ENCODE peak calls at places on chromosome 15, in six cellular contexts. I is upper lobe of left lung, X is esophagus muscularis mucosa, R is K562, P is stomach, Y is spleen. Z is an unnamed sample.

GRCh38 chr15:32887090-32887489 is 169.3 kb downstream of the GREM1 start:
- DNase-seq in Y (no peak), P (no peak), R (no peak), I (no peak), X (no peak), Z (no peak)

GRCh38 chr15:81304226-81304625 is 19.7 kb downstream of the STARD5 start:
- DNase-seq in P (no peak), X (no peak), I (no peak), Y (no peak), R (no peak), Z (no peak)

GRCh38 chr15:33908396-33908795 is 59.9 kb upstream of the CHRM5 start:
- DNase-seq in X (no peak), R (no peak), I (no peak), Y (no peak), P (no peak), Z (no peak)

GRCh38 chr15:47820047-47820779 is 102.9 kb downstream of the SEMA6D start:
- DNase-seq in X (no peak), Y (no peak), P (no peak), I (no peak), R (no peak), Z (no peak)

GRCh38 chr15:67765706-67766105 is 59.6 kb upstream of the SKOR1 start:
- DNase-seq in Y (no peak), I (no peak), R (no peak), P (no peak), X (no peak), Z (no peak)

GRCh38 chr15:32909431-32909830 is 191.6 kb downstream of the GREM1 start:
- DNase-seq in R (no peak), Y (no peak), X (no peak), I (no peak), P (no peak), Z (no peak)

GRCh38 chr15:99909914-99910313 is 176.7 kb upstream of the LYSMD4 start:
- DNase-seq in R (peak; percentile 26), I (no peak), X (peak; percentile 47), Y (no peak), P (no peak), Z (no peak)

GRCh38 chr15:25509697-25510096 is 70.9 kb upstream of the UBE3A start:
- DNase-seq in R (no peak), I (no peak), X (peak; percentile 68), Y (no peak), P (no peak), Z (no peak)

GRCh38 chr15:87576486-87577176 is 679.9 kb downstream of the NTRK3 start:
- DNase-seq in Y (no peak), I (no peak), R (no peak), P (no peak), X (no peak), Z (no peak)

GRCh38 chr15:101016581-101016980 is 97.4 kb downstream of the LRRK1 start:
- DNase-seq in X (no peak), Y (peak; percentile 59), P (no peak), I (no peak), R (no peak), Z (no peak)

GRCh38 chr15:90565866-90566265 is 36.1 kb downstream of the CRTC3 start:
- DNase-seq in P (no peak), R (no peak), Y (no peak), X (no peak), I (no peak), Z (no peak)

GRCh38 chr15:59680346-59680745 is 8.8 kb downstream of the BNIP2 start:
- DNase-seq in Y (no peak), I (no peak), P (no peak), R (no peak), X (no peak), Z (no peak)
- TF ChIP-seq POLR2AphosphoS5 in Y (no peak), I (no peak), P (no peak), R (no peak), X (no peak), Z (no peak)

GRCh38 chr15:28945626-28946215 is 59.9 kb downstream of the APBA2 start:
- DNase-seq in I (no peak), P (peak; percentile 14), Y (peak; percentile 36), X (no peak), R (no peak), Z (no peak)

GRCh38 chr15:28944696-28945300 is 59.0 kb downstream of the APBA2 start:
- DNase-seq in X (no peak), R (no peak), I (no peak), P (peak; percentile 10), Y (peak; percentile 64), Z (no peak)

GRCh38 chr15:28947241-28947674 is 61.5 kb downstream of the APBA2 start:
- DNase-seq in I (no peak), P (no peak), Y (peak; percentile 65), X (peak; percentile 64), R (no peak), Z (no peak)

GRCh38 chr15:28950916-28951315 is 65.1 kb downstream of the APBA2 start:
- DNase-seq in I (no peak), P (no peak), R (no peak), X (no peak), Y (no peak), Z (no peak)

DNA sequence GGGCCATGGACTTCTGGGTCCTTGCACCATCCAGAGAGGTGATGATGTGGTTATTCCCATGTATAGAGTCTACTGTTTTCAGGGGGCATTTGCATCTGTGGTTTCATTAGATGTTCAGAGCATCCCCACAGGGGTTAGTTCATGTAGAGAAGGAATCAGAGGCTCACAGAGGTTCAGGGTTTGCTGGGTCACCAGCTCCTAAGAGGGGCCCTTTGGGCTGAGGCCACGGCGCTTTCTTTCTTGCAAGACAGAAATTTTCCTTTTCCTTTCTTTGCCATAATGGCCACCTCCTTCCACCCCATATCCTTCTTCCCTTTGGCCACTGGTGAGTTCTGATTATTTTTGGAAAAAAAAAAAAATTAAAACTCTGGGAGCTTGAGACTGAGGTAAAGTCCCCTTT is 62.3 kb downstream of the APBA2 start:
- DNase-seq in P (no peak), I (no peak), Y (peak; percentile 18), R (no peak), X (peak; percentile 87), Z (no peak)
- H3K4me3 ChIP-seq in P (no peak overlapping the region), I (no peak overlapping the region), Y (no peak overlapping the region), R (no peak overlapping the region), X (no peak overlapping the region), Z (no peak overlapping the region)

DNA sequence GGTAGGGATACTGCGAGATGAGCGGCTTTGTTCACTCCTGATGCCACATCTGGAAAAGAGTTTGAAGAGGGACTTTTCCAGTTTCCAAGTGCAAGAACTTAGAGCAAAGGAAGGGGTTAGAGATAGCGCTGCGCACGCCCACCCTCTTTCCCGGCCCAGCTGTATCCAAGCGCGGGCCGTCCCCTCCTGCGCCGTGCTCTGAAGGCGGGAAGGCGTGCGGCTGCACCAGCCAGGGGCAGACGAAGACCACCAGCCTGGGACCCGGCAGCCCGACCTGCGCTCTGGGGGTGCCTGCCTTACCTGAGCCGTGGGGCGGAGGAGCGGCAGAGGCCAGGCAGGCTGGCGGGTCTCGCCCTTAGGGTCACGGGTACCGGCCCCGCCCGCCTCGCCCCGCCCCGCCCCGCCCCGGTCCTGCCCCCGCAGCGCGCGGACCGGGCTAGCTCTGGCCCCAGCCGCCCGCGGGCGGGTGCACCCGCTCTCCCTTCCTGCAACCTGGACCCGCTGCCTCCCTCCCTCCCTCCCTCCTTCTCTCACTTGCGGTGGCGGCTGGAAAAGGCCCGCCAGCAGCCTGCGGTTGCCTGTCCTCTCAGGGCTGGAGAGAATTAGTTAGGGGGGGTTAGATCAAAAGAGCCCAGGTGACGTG is at the start of gene WDR72:
- DNase-seq in Y (no peak), X (no peak), R (peak; percentile 34), P (no peak), I (peak; percentile 82), Z (no peak)
- TF ChIP-seq POLR2A in Y (no peak), X (no peak), R (no peak), P (no peak), I (no peak), Z (no peak)

GRCh38 chr15:79916424-79916823 is 19.6 kb upstream of the MTHFS start:
- DNase-seq in Y (no peak), R (no peak), P (no peak), X (no peak), I (no peak), Z (no peak)

GRCh38 chr15:79919749-79920511 is 23.1 kb upstream of the MTHFS start:
- DNase-seq in I (no peak), P (no peak), R (no peak), Y (no peak), X (no peak), Z (no peak)

GRCh38 chr15:79914728-79915127 is 17.9 kb upstream of the MTHFS start:
- DNase-seq in R (no peak), I (no peak), P (no peak), Y (no peak), X (no peak), Z (no peak)

GRCh38 chr15:79919090-79919748 is 22.4 kb upstream of the MTHFS start:
- DNase-seq in P (no peak), X (no peak), I (peak; percentile 61), Y (peak; percentile 77), R (no peak), Z (no peak)

GRCh38 chr15:79918278-79918677 is 21.5 kb upstream of the MTHFS start:
- DNase-seq in I (peak; percentile 36), R (no peak), Y (peak; percentile 66), X (no peak), P (no peak), Z (no peak)
- TF ChIP-seq POLR2AphosphoS5 in I (no peak), R (no peak), Y (peak; percentile 66), X (no peak), P (no peak), Z (no peak)

GRCh38 chr15:74599156-74599555 is 16.5 kb upstream of the CLK3 start:
- DNase-seq in I (no peak), Y (no peak), P (no peak), X (no peak), R (no peak), Z (no peak)
- H3K4me3 ChIP-seq in I (peak overlapping the region; percentile 80), Y (peak overlapping the region; percentile 59), P (peak overlapping the region; percentile 64), X (peak overlapping the region; percentile 71), R (peak overlapping the region; percentile 46), Z (peak overlapping the region; percentile 61)

DNA sequence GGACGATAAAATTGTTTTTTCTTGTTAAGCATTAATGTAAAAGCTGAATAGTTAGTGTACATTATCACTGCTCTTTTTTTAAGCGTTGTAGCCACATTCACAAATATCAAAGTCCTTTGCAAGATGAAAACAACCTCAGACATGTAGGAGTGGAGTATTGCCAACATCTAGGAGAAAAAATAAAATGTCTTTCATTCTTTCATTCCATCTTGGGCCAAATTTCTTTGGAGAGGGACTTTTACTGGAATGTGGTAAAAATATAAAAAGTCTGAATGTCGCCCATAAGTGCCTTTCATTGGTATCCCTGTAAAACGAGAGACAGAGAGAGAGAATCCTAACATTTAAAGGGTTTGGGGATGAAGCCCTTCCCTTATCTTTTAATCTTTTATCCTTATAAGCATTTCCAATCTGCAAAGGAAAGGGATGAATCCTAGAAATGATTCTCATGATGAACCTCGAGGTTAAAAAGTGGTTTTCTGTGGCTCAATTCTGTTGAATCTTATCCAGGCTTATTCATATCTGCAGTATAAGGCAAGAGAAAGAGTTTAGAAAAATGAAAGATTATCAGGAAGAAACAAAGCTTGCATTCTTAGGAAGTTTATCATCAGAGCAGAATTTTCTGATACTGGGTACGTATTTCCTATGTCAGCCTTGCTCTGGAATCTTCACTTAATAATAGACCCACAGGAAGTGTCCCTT is 1031.7 kb downstream of the MCTP2 start:
- DNase-seq in P (no peak), Y (no peak), X (no peak), I (no peak), R (no peak), Z (no peak)
- TF ChIP-seq POLR2A in P (no peak), Y (no peak), X (no peak), I (no peak), R (no peak), Z (no peak)

Z was measured in breast epithelium.